ENCODE peak calls at places on chromosomes 5 and 9, in six cellular contexts. One of them, this sample, is unnamed.

GRCh38 chr5:153809181-153809580 is 229.5 kb downstream of the FAM114A2 start:
- DNase-seq in neuronal stem cell: no peak
- DNase-seq in amygdala: no peak
- DNase-seq in AG08395: no peak
- DNase-seq in fibroblast of mammary gland: peak; percentile 31
- DNase-seq in HTR-8/SVneo: no peak
- DNase-seq in this sample: no peak

GRCh38 chr5:83095973-83096539 is 18.7 kb downstream of the XRCC4 start:
- DNase-seq in HTR-8/SVneo: peak; percentile 45
- DNase-seq in fibroblast of mammary gland: peak; percentile 87
- DNase-seq in neuronal stem cell: no peak
- DNase-seq in AG08395: peak; percentile 91
- DNase-seq in amygdala: no peak
- DNase-seq in this sample: no peak

GRCh38 chr9:6686396-6686795 is 40.9 kb upstream of the GLDC start:
- DNase-seq in fibroblast of mammary gland: peak; percentile 62
- DNase-seq in HTR-8/SVneo: no peak
- DNase-seq in amygdala: no peak
- DNase-seq in AG08395: peak; percentile 40
- DNase-seq in neuronal stem cell: no peak
- DNase-seq in this sample: no peak

GRCh38 chr9:134053401-134053871 is 14.4 kb downstream of the BRD3 start:
- DNase-seq in fibroblast of mammary gland: no peak
- DNase-seq in amygdala: no peak
- DNase-seq in neuronal stem cell: no peak
- DNase-seq in AG08395: no peak
- DNase-seq in HTR-8/SVneo: no peak
- DNase-seq in this sample: no peak

GRCh38 chr9:14633148-14633547 is 60.1 kb downstream of the ZDHHC21 start:
- DNase-seq in HTR-8/SVneo: no peak
- DNase-seq in neuronal stem cell: no peak
- DNase-seq in AG08395: no peak
- DNase-seq in fibroblast of mammary gland: no peak
- DNase-seq in amygdala: no peak
- DNase-seq in this sample: no peak

GRCh38 chr5:93423333-93423714 is 157.7 kb downstream of the NR2F1-AS1 start:
- DNase-seq in fibroblast of mammary gland: no peak
- DNase-seq in amygdala: no peak
- DNase-seq in AG08395: no peak
- DNase-seq in neuronal stem cell: no peak
- DNase-seq in HTR-8/SVneo: no peak
- DNase-seq in this sample: no peak

GRCh38 chr9:123679330-123679987 is 250.5 kb downstream of the DENND1A start:
- DNase-seq in amygdala: no peak
- DNase-seq in AG08395: peak; percentile 54
- DNase-seq in HTR-8/SVneo: no peak
- DNase-seq in neuronal stem cell: no peak
- DNase-seq in fibroblast of mammary gland: no peak
- DNase-seq in this sample: no peak

GRCh38 chr5:56183507-56183906 is 49.6 kb downstream of the ANKRD55 start:
- DNase-seq in fibroblast of mammary gland: peak; percentile 97
- DNase-seq in neuronal stem cell: no peak
- DNase-seq in HTR-8/SVneo: peak; percentile 62
- DNase-seq in amygdala: no peak
- DNase-seq in AG08395: peak; percentile 62
- DNase-seq in this sample: no peak

GRCh38 chr9:129617167-129617566 is 3.7 kb downstream of the C9orf50 start:
- DNase-seq in neuronal stem cell: no peak
- DNase-seq in amygdala: no peak
- DNase-seq in HTR-8/SVneo: peak; percentile 41
- DNase-seq in AG08395: peak; percentile 76
- DNase-seq in fibroblast of mammary gland: peak; percentile 65
- DNase-seq in this sample: no peak

GRCh38 chr5:6603643-6604042 is 29.2 kb downstream of the NSUN2 start:
- DNase-seq in fibroblast of mammary gland: no peak
- DNase-seq in AG08395: no peak
- DNase-seq in neuronal stem cell: no peak
- DNase-seq in HTR-8/SVneo: no peak
- DNase-seq in amygdala: no peak
- DNase-seq in this sample: no peak

GRCh38 chr5:45507174-45507573 is 189.0 kb downstream of the HCN1 start:
- DNase-seq in neuronal stem cell: no peak
- DNase-seq in HTR-8/SVneo: no peak
- DNase-seq in AG08395: no peak
- DNase-seq in fibroblast of mammary gland: no peak
- DNase-seq in amygdala: peak; percentile 7
- DNase-seq in this sample: no peak

GRCh38 chr9:113808391-113809191 is 67.5 kb upstream of the ZNF618 start:
- DNase-seq in AG08395: peak; percentile 84
- DNase-seq in amygdala: no peak
- DNase-seq in HTR-8/SVneo: peak; percentile 41
- DNase-seq in neuronal stem cell: no peak
- DNase-seq in fibroblast of mammary gland: peak; percentile 92
- DNase-seq in this sample: no peak

GRCh38 chr9:94018628-94019027 is 63.5 kb upstream of the BARX1 start:
- DNase-seq in fibroblast of mammary gland: peak; percentile 58
- DNase-seq in amygdala: no peak
- DNase-seq in HTR-8/SVneo: no peak
- DNase-seq in AG08395: no peak
- DNase-seq in neuronal stem cell: no peak
- DNase-seq in this sample: no peak

GRCh38 chr9:88988796-88989641 is 2.2 kb upstream of the S1PR3 start:
- DNase-seq in HTR-8/SVneo: no peak
- DNase-seq in neuronal stem cell: no peak
- DNase-seq in fibroblast of mammary gland: peak; percentile 64
- DNase-seq in AG08395: peak; percentile 60
- DNase-seq in amygdala: no peak
- DNase-seq in this sample: no peak

GRCh38 chr9:94900222-94901018 is 173.9 kb downstream of the AOPEP start:
- DNase-seq in AG08395: peak; percentile 77
- DNase-seq in HTR-8/SVneo: peak; percentile 48
- DNase-seq in amygdala: no peak
- DNase-seq in fibroblast of mammary gland: peak; percentile 97
- DNase-seq in neuronal stem cell: no peak
- DNase-seq in this sample: no peak

GRCh38 chr9:131739988-131740648 is at the start of gene RAPGEF1:
- DNase-seq in HTR-8/SVneo: peak; percentile 43
- DNase-seq in amygdala: no peak
- DNase-seq in neuronal stem cell: peak; percentile 47
- DNase-seq in AG08395: peak; percentile 76
- DNase-seq in fibroblast of mammary gland: no peak
- DNase-seq in this sample: no peak

GRCh38 chr9:92726971-92727715 is 37.5 kb downstream of the BICD2 start:
- DNase-seq in neuronal stem cell: no peak
- DNase-seq in fibroblast of mammary gland: peak; percentile 38
- DNase-seq in HTR-8/SVneo: no peak
- DNase-seq in amygdala: no peak
- DNase-seq in AG08395: no peak
- DNase-seq in this sample: no peak

GRCh38 chr5:42993516-42994284 is 46.4 kb downstream of the ANXA2R start:
- DNase-seq in HTR-8/SVneo: peak; percentile 41
- DNase-seq in fibroblast of mammary gland: peak; percentile 87
- DNase-seq in neuronal stem cell: no peak
- DNase-seq in AG08395: peak; percentile 5
- DNase-seq in amygdala: no peak
- DNase-seq in this sample: no peak

GRCh38 chr5:180128671-180129261 is 57.2 kb upstream of the RNF130 start:
- DNase-seq in neuronal stem cell: no peak
- DNase-seq in fibroblast of mammary gland: no peak
- DNase-seq in amygdala: peak; percentile 29
- DNase-seq in AG08395: no peak
- DNase-seq in HTR-8/SVneo: no peak
- DNase-seq in this sample: no peak

GRCh38 chr5:59422026-59422941 is 471.2 kb downstream of the PDE4D start:
- DNase-seq in fibroblast of mammary gland: no peak
- DNase-seq in neuronal stem cell: no peak
- DNase-seq in AG08395: no peak
- DNase-seq in amygdala: no peak
- DNase-seq in HTR-8/SVneo: no peak
- DNase-seq in this sample: no peak

GRCh38 chr5:135462304-135462703 is 10.2 kb upstream of the TIFAB start:
- DNase-seq in AG08395: peak; percentile 57
- DNase-seq in fibroblast of mammary gland: peak; percentile 46
- DNase-seq in amygdala: peak; percentile 16
- DNase-seq in neuronal stem cell: peak; percentile 77
- DNase-seq in HTR-8/SVneo: peak; percentile 75
- DNase-seq in this sample: peak; percentile 85

GRCh38 chr5:64625678-64626077 is 64.6 kb upstream of the SHISAL2B start:
- DNase-seq in amygdala: no peak
- DNase-seq in fibroblast of mammary gland: peak; percentile 77
- DNase-seq in HTR-8/SVneo: no peak
- DNase-seq in neuronal stem cell: no peak
- DNase-seq in AG08395: no peak
- DNase-seq in this sample: no peak

GRCh38 chr5:53037141-53037859 is 48.1 kb downstream of the ITGA2 start:
- DNase-seq in HTR-8/SVneo: peak; percentile 53
- DNase-seq in amygdala: no peak
- DNase-seq in fibroblast of mammary gland: peak; percentile 96
- DNase-seq in AG08395: peak; percentile 73
- DNase-seq in neuronal stem cell: no peak
- DNase-seq in this sample: no peak

GRCh38 chr5:139740138-139740992 is 55.2 kb upstream of the PSD2 start:
- DNase-seq in AG08395: no peak
- DNase-seq in HTR-8/SVneo: no peak
- DNase-seq in fibroblast of mammary gland: no peak
- DNase-seq in amygdala: no peak
- DNase-seq in neuronal stem cell: no peak
- DNase-seq in this sample: no peak

GRCh38 chr9:100028201-100028784 is 70.5 kb downstream of the ERP44 start:
- DNase-seq in amygdala: peak; percentile 29
- DNase-seq in AG08395: peak; percentile 82
- DNase-seq in HTR-8/SVneo: peak; percentile 43
- DNase-seq in fibroblast of mammary gland: peak; percentile 78
- DNase-seq in neuronal stem cell: peak; percentile 52
- DNase-seq in this sample: peak; percentile 64

GRCh38 chr5:167453518-167454020 is 837.9 kb upstream of the WWC1 start:
- DNase-seq in AG08395: peak; percentile 9
- DNase-seq in amygdala: no peak
- DNase-seq in neuronal stem cell: no peak
- DNase-seq in fibroblast of mammary gland: peak; percentile 5
- DNase-seq in HTR-8/SVneo: no peak
- DNase-seq in this sample: no peak

GRCh38 chr9:106828082-106828481 is 34.9 kb upstream of the ZNF462 start:
- DNase-seq in fibroblast of mammary gland: no peak
- DNase-seq in neuronal stem cell: no peak
- DNase-seq in amygdala: no peak
- DNase-seq in HTR-8/SVneo: no peak
- DNase-seq in AG08395: no peak
- DNase-seq in this sample: no peak